ENCODE peak calls at places on chromosomes 4 and X, in five cellular contexts. One of them, this sample, is unnamed.

GRCh38 chr4:2266821-2267220 is 4.9 kb upstream of the MXD4 start:
- DNase-seq in GM12878: no peak
- DNase-seq in H1: no peak
- DNase-seq in HepG2: no peak
- DNase-seq in K562: no peak
- DNase-seq in this sample: no peak

GRCh38 chrX:132119821-132120220 is 8.0 kb downstream of the FRMD7 start:
- DNase-seq in GM12878: no peak
- DNase-seq in K562: no peak
- DNase-seq in H1: no peak
- DNase-seq in HepG2: no peak
- DNase-seq in this sample: no peak

GRCh38 chr4:184356366-184356765 is 118.0 kb downstream of the IRF2 start:
- DNase-seq in H1: no peak
- DNase-seq in GM12878: no peak
- DNase-seq in K562: no peak
- DNase-seq in HepG2: no peak
- DNase-seq in this sample: no peak

GRCh38 chr4:188246488-188246887 is 107.2 kb downstream of the TRIML1 start:
- DNase-seq in H1: peak
- DNase-seq in HepG2: no peak
- DNase-seq in K562: no peak
- DNase-seq in GM12878: no peak
- DNase-seq in this sample: peak

GRCh38 chrX:57902633-57903032 is 7.6 kb downstream of the ZXDA start:
- DNase-seq in K562: no peak
- DNase-seq in GM12878: no peak
- DNase-seq in HepG2: no peak
- DNase-seq in H1: no peak
- DNase-seq in this sample: no peak

GRCh38 chr4:89069481-89069880 is 12.5 kb upstream of the FAM13A start:
- DNase-seq in GM12878: peak
- DNase-seq in HepG2: no peak
- DNase-seq in H1: no peak
- DNase-seq in K562: no peak
- DNase-seq in this sample: no peak

GRCh38 chr4:47612116-47613023 is 127.3 kb downstream of the ATP10D start:
- DNase-seq in GM12878: no peak
- DNase-seq in K562: no peak
- DNase-seq in H1: no peak
- DNase-seq in HepG2: no peak
- DNase-seq in this sample: no peak

GRCh38 chrX:13691845-13692334 is 3.0 kb downstream of the RAB9A start:
- DNase-seq in HepG2: peak
- DNase-seq in H1: no peak
- DNase-seq in K562: peak
- DNase-seq in GM12878: no peak
- DNase-seq in this sample: no peak

GRCh38 chr4:25190407-25190806 is 30.2 kb upstream of the SEPSECS start:
- DNase-seq in K562: peak
- DNase-seq in H1: no peak
- DNase-seq in HepG2: no peak
- DNase-seq in GM12878: no peak
- DNase-seq in this sample: no peak

GRCh38 chrX:45077748-45078424 is 122.8 kb downstream of the DIPK2B start:
- DNase-seq in GM12878: peak
- DNase-seq in HepG2: no peak
- DNase-seq in H1: no peak
- DNase-seq in K562: no peak
- DNase-seq in this sample: no peak

GRCh38 chrX:3076416-3076991 is 35.2 kb downstream of the ARSF start:
- DNase-seq in H1: peak
- DNase-seq in GM12878: no peak
- DNase-seq in K562: no peak
- DNase-seq in HepG2: no peak
- DNase-seq in this sample: no peak

GRCh38 chrX:129779747-129780146 is at the start of gene SASH3:
- DNase-seq in K562: no peak
- DNase-seq in GM12878: no peak
- DNase-seq in HepG2: no peak
- DNase-seq in H1: no peak
- DNase-seq in this sample: no peak

GRCh38 chr4:73021634-73022033 is 47.9 kb downstream of the COX18 start:
- DNase-seq in HepG2: peak
- DNase-seq in H1: no peak
- DNase-seq in K562: peak
- DNase-seq in GM12878: no peak
- DNase-seq in this sample: peak

GRCh38 chr4:139528377-139529005 is 27.5 kb downstream of the SETD7 start:
- DNase-seq in GM12878: peak
- DNase-seq in HepG2: no peak
- DNase-seq in K562: no peak
- DNase-seq in H1: no peak
- DNase-seq in this sample: no peak
- TF ChIP-seq ATF3 in GM12878: peak
- TF ChIP-seq ATF3 in HepG2: no peak
- TF ChIP-seq ATF3 in K562: no peak
- TF ChIP-seq ATF3 in H1: no peak
- TF ChIP-seq ATF3 in this sample: no peak

DNA sequence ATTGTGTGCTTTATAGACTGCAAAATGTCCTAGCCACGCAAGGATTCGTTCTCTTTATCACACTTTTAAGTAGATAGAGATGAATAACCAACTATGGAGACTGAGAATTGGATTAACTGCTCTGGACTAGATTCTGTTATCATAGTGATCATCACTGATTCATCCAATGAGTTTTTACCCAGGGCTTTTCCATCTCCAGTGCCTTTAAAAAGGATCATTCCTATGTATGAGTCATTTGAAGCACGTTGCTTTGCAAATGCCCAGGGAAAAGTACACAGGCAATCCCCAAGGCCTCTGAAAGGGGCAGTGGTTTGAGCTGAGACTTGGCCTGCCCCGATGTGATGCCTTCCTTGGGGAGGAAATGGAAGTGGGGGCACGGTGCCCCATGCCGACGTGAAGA is 122.7 kb upstream of the PSAPL1 start:
- DNase-seq in HepG2: peak
- DNase-seq in GM12878: no peak
- DNase-seq in H1: no peak
- DNase-seq in K562: no peak
- DNase-seq in this sample: no peak
- TF ChIP-seq SIN3A in HepG2: no peak
- TF ChIP-seq SIN3A in GM12878: no peak
- TF ChIP-seq SIN3A in H1: no peak
- TF ChIP-seq SIN3A in K562: no peak
- TF ChIP-seq SIN3A in this sample: no peak

GRCh38 chrX:25019707-25020390 is 4.1 kb upstream of the ARX start:
- DNase-seq in GM12878: no peak
- DNase-seq in HepG2: no peak
- DNase-seq in K562: no peak
- DNase-seq in H1: no peak
- DNase-seq in this sample: no peak
- TF ChIP-seq EZH2 in GM12878: no peak
- TF ChIP-seq EZH2 in HepG2: no peak
- TF ChIP-seq EZH2 in K562: no peak
- TF ChIP-seq EZH2 in H1: peak
- TF ChIP-seq EZH2 in this sample: no peak

DNA sequence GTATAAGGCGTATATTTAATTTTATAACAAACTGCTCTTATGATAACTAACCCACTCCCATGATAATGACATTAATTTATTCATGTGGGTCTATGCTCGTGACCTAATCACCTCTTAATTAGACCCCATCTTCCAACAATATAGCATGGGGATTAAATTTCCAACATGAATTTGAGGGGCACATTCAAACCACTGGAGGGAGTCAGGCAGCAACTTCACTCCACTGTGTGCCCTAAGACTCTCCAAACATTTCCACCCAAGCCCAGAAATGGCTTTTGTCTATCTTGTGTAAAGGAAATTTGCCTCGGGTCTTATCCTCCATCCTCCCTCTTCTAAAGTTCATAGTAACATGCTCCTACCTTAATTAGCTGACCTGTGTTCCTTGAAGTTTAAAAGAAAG is 616.1 kb upstream of the CPEB2 start:
- DNase-seq in HepG2: no peak
- DNase-seq in H1: no peak
- DNase-seq in K562: no peak
- DNase-seq in GM12878: no peak
- DNase-seq in this sample: no peak
- TF ChIP-seq ATF3 in HepG2: no peak
- TF ChIP-seq ATF3 in H1: no peak
- TF ChIP-seq ATF3 in K562: no peak
- TF ChIP-seq ATF3 in GM12878: no peak
- TF ChIP-seq ATF3 in this sample: no peak

DNA sequence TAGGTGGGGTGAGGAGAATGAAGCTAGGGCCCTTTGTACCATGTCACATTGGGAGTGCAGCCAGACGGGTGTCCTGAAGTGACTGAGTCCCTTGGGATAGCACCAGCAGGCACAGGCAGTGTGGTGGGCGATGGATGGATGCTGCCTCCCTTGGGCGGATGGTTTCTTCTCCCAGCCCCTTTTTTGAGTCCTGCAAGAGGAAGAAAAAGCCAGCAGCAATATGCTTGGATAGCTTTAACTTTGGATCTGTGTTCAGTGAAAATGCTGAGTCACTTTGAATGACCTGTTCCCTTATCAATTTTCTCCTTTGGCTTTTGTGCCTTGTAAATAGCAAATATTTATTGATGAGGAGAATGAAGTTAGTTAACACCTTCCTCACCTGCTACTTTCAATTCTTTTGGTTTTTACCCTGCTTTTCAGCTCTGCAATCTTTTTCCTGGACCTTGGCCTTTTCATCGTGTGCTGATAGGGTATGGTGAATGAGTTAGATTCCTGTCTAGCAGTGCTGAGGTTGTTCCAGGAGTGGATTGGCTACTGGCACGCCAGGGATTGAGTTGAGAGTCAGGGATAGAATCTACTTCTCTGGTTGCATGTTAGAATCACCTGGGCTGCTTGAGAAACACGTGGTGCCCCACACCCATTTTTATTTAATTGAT is 10.2 kb downstream of the DCUN1D4 start:
- DNase-seq in GM12878: no peak
- DNase-seq in H1: no peak
- DNase-seq in HepG2: peak
- DNase-seq in K562: peak
- DNase-seq in this sample: no peak
- TF ChIP-seq SIN3A in GM12878: no peak
- TF ChIP-seq SIN3A in H1: no peak
- TF ChIP-seq SIN3A in HepG2: no peak
- TF ChIP-seq SIN3A in K562: no peak
- TF ChIP-seq SIN3A in this sample: no peak

GRCh38 chr4:74933562-74934015 is 673 bp downstream of the PARM1 start:
- DNase-seq in HepG2: no peak
- DNase-seq in GM12878: no peak
- DNase-seq in K562: no peak
- DNase-seq in H1: no peak
- DNase-seq in this sample: no peak

GRCh38 chr4:74934822-74935326 is 2.0 kb downstream of the PARM1 start:
- DNase-seq in GM12878: no peak
- DNase-seq in H1: no peak
- DNase-seq in K562: no peak
- DNase-seq in HepG2: no peak
- DNase-seq in this sample: no peak

GRCh38 chr4:74932832-74933561 is at the start of gene PARM1:
- DNase-seq in H1: peak
- DNase-seq in K562: peak
- DNase-seq in GM12878: no peak
- DNase-seq in HepG2: peak
- DNase-seq in this sample: peak

GRCh38 chr4:74932010-74932409 is 906 bp upstream of the PARM1 start:
- DNase-seq in K562: no peak
- DNase-seq in HepG2: no peak
- DNase-seq in H1: no peak
- DNase-seq in GM12878: no peak
- DNase-seq in this sample: no peak

DNA sequence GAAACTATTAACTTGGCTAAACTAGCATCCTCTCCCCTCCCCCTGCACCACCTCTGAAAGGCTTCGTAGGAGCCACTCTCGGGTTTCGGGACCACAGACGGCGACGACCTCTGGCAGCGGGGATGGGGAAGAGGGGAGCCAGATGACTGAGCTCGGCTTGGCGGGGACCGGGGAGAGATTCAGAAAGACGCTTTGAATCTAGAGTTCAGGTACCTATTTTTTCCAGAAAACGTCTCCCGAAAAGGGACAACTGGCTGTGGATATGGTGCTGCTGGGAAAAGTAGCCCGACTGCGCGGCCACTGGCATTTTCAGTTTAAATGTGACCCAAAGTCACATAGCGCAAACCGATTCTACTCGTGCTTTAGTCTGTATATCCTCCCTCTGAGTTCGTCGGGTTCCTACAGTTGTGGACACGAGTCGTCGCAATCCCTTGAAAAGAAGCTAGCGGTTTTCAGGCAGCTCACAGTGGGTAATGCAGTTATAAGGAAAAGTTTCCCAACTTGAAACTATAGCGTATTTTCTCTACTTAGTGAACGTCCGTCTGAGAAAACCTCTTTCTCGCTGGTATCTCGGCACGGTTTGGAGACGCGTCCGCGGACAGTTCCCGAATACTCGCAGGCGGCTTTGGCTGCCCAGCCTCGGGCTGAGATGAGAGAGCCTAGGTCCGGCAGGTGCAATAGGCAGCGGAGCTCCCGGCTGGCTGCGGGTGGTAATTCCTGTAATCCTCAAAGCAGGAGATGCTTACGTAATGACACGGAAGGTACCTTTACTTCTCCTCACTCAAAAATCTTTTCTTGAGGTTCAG is 1.3 kb downstream of the PARM1 start:
- DNase-seq in H1: no peak
- DNase-seq in K562: no peak
- DNase-seq in GM12878: no peak
- DNase-seq in HepG2: no peak
- DNase-seq in this sample: no peak
- TF ChIP-seq EZH2 in H1: peak
- TF ChIP-seq EZH2 in K562: no peak
- TF ChIP-seq EZH2 in GM12878: peak
- TF ChIP-seq EZH2 in HepG2: peak
- TF ChIP-seq EZH2 in this sample: no peak

DNA sequence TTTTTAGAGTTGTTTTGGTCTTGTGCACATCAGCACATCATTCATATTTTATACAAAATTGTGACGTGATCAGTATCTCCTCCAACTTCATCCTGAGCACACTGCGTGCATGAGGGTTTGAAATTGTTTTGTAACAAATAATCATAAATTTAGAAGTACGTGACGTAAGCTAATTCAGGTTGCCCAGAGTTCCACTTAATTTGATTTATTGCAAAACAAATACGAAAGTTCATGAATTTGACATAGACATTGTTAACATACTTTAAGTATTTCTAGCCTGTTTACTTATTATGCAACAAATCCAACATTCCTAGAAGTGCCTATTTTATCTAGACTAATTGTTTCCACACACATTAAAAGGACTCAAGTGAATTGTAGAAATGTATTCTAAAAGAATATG is 48.3 kb downstream of the MAP7D3 start:
- DNase-seq in K562: no peak
- DNase-seq in H1: no peak
- DNase-seq in HepG2: no peak
- DNase-seq in GM12878: no peak
- DNase-seq in this sample: no peak
- TF ChIP-seq ATF3 in K562: no peak
- TF ChIP-seq ATF3 in H1: no peak
- TF ChIP-seq ATF3 in HepG2: no peak
- TF ChIP-seq ATF3 in GM12878: no peak
- TF ChIP-seq ATF3 in this sample: no peak

This sample was measured in HCT116.